ENCODE peak calls at places on chromosomes 6 and 20, in four cellular contexts. W is EL; C is kidney; U is stimulated activated CD4-positive, alpha-beta T cell treated with anti-CD3 and anti-CD28 coated beads, Interleukin-12 subunit alpha, Interleukin-12 subunit beta, amount 100 ng/mL, for 48 hours. K is an unnamed sample.

GRCh38 chr20:7094438-7094997 is 327.0 kb downstream of the BMP2 start:
- DNase-seq in W (peak; percentile 1), U (no peak), C (no peak), K (no peak)

GRCh38 chr20:58078741-58079522 is 149.5 kb downstream of the ANKRD60 start:
- DNase-seq in C (no peak), W (peak; percentile 49), U (no peak), K (no peak)

GRCh38 chr20:22584922-22585785 is 782 bp upstream of the FOXA2 start:
- DNase-seq in C (no peak), W (no peak), U (no peak), K (no peak)

GRCh38 chr6:111631930-111632460 is 26.3 kb upstream of the TRAF3IP2 start:
- DNase-seq in U (no peak), C (no peak), W (no peak), K (no peak)

GRCh38 chr6:141464490-141464889 is 668.2 kb upstream of the GJE1 start:
- DNase-seq in W (peak; percentile 27), C (no peak), U (no peak), K (no peak)

GRCh38 chr6:71496018-71496800 is 207.6 kb downstream of the OGFRL1 start:
- DNase-seq in C (no peak), W (peak; percentile 38), U (no peak), K (no peak)

GRCh38 chr20:59031326-59032022 is 661 bp downstream of the ATP5F1E start:
- DNase-seq in C (no peak), W (no peak), U (no peak), K (no peak)

GRCh38 chr6:44072959-44073611 is 54.2 kb downstream of the MRPL14 start:
- DNase-seq in W (peak; percentile 89), U (peak; percentile 82), C (peak; percentile 94), K (peak; percentile 80)

GRCh38 chr20:30593572-30593971 is 663.9 kb upstream of the DEFB115 start:
- DNase-seq in C (no peak), W (no peak), U (no peak), K (no peak)

GRCh38 chr20:4332466-4332865 is 317.1 kb upstream of the RNF24 start:
- DNase-seq in C (no peak), U (no peak), W (no peak), K (no peak)

GRCh38 chr20:906703-907102 is 9.4 kb downstream of the ANGPT4 start:
- DNase-seq in W (no peak), U (no peak), C (no peak), K (no peak)

GRCh38 chr6:34051339-34051919 is 94.5 kb downstream of the GRM4 start:
- DNase-seq in C (no peak), W (no peak), U (no peak), K (no peak)

GRCh38 chr6:98794306-98794852 is 40.0 kb upstream of the POU3F2 start:
- DNase-seq in W (no peak), C (no peak), U (no peak), K (no peak)

GRCh38 chr20:40689943-40690835 is 1.2 kb upstream of the MAFB start:
- DNase-seq in W (peak; percentile 81), U (peak; percentile 78), C (peak; percentile 96), K (peak; percentile 72)

GRCh38 chr6:148999921-149000589 is 253.2 kb downstream of the UST start:
- DNase-seq in U (no peak), W (peak; percentile 93), C (peak; percentile 84), K (no peak)

K was measured in activated T-helper 2 cell treated with anti-CD3 and anti-CD28 coated beads, Interferon-gamma antibody, Interleukin-2, Interleukin-4, amounts not matched to agents 10 μg/mL and 5 μg/mL and 100 μg/mL, durations not matched to agents 14 hours and 24 hours and 36 hours.